ENCODE peak calls at places on chromosome 4, in six cellular contexts. H is activated T-cell treated with anti-CD3 and anti-CD28 coated beads for 24 hours; T is fibroblast of the aortic adventitia; K is stimulated activated CD4-positive, alpha-beta T cell treated with anti-CD3 and anti-CD28 coated beads, Interleukin-15, amount 100 ng/mL, for 1 hour; Y is iris pigment epithelial cell; C is H1. O is an unnamed sample.
A peak's percentile ranks its signal among the peaks of the same experiment; 100 is the strongest.

GRCh38 chr4:107213880-107214279 is 177.8 kb upstream of the DKK2 start:
- DNase-seq in T (peak; percentile 26), Y (peak; percentile 58), C (no peak), K (no peak), H (no peak), O (peak; percentile 63)

GRCh38 chr4:22884157-22884556 is 191.4 kb downstream of the GBA3 start:
- DNase-seq in Y (no peak), T (no peak), C (no peak), K (no peak), H (no peak), O (no peak)

GRCh38 chr4:6250235-6250983 is 19.2 kb upstream of the WFS1 start:
- DNase-seq in T (peak; percentile 79), Y (peak; percentile 55), H (peak; percentile 6), C (no peak), K (no peak), O (peak; percentile 51)

GRCh38 chr4:101114936-101115372 is 232.4 kb downstream of the PPP3CA start:
- DNase-seq in T (peak; percentile 65), H (no peak), K (no peak), Y (peak; percentile 47), C (peak; percentile 21), O (peak; percentile 47)

GRCh38 chr4:9880411-9881197 is 99.2 kb downstream of the DRD5 start:
- DNase-seq in C (no peak), Y (peak; percentile 70), H (no peak), T (peak; percentile 12), K (no peak), O (peak; percentile 1)

GRCh38 chr4:90137545-90137944 is 10.4 kb downstream of the CCSER1 start:
- DNase-seq in H (no peak), Y (peak; percentile 53), C (no peak), T (no peak), K (no peak), O (peak; percentile 59)

GRCh38 chr4:25977397-25978170 is 63.6 kb downstream of the SMIM20 start:
- DNase-seq in K (no peak), H (no peak), Y (no peak), T (no peak), C (no peak), O (no peak)

GRCh38 chr4:6383929-6384328 is 88.5 kb downstream of the PPP2R2C start:
- DNase-seq in Y (no peak), C (no peak), H (no peak), T (no peak), K (no peak), O (no peak)

GRCh38 chr4:26896636-26897035 is 36.0 kb downstream of the STIM2 start:
- DNase-seq in K (no peak), C (no peak), T (peak; percentile 32), Y (peak; percentile 67), H (no peak), O (peak; percentile 21)

GRCh38 chr4:158667651-158668198 is 4.0 kb downstream of the C4orf46 start:
- DNase-seq in C (no peak), Y (peak; percentile 52), H (no peak), K (peak; percentile 3), T (peak; percentile 7), O (peak; percentile 66)

GRCh38 chr4:74772106-74772505 is 22.2 kb downstream of the BTC start:
- DNase-seq in Y (no peak), H (no peak), C (no peak), K (no peak), T (no peak), O (no peak)

GRCh38 chr4:82372502-82372873 is 1.3 kb downstream of the HNRNPD start:
- DNase-seq in C (no peak), K (no peak), H (peak; percentile 40), Y (peak; percentile 31), T (no peak), O (peak; percentile 27)

GRCh38 chr4:79982587-79983327 is 90.3 kb downstream of the ANTXR2 start:
- DNase-seq in T (peak; percentile 57), C (no peak), Y (peak; percentile 14), H (no peak), K (no peak), O (no peak)

O was measured in amniotic epithelial cell.